ENCODE peak calls at places on chromosome 5, in six cellular contexts. V is GM13977, O is endothelial cell, X is HCT116, T is mucosa of descending colon, R is RWPE1. Q is an unnamed sample.

GRCh38 chr5:13412040-13412595 is 532.4 kb downstream of the DNAH5 start:
- DNase-seq in V (no peak), O (no peak), X (no peak), T (no peak), R (no peak), Q (peak; percentile 3)

GRCh38 chr5:59759600-59760357 is 133.7 kb downstream of the PDE4D start:
- DNase-seq in V (no peak), O (no peak), X (no peak), T (no peak), R (no peak), Q (peak; percentile 63)

GRCh38 chr5:83925321-83925877 is 204.7 kb upstream of the HAPLN1 start:
- DNase-seq in V (no peak), O (no peak), X (peak; percentile 4), T (no peak), R (no peak), Q (no peak)

GRCh38 chr5:84017704-84018240 is 297.1 kb upstream of the HAPLN1 start:
- DNase-seq in V (no peak), O (no peak), X (no peak), T (no peak), R (no peak), Q (no peak)

GRCh38 chr5:154220625-154221024 is 30.1 kb downstream of the GALNT10 start:
- DNase-seq in V (no peak), O (no peak), X (peak; percentile 51), T (no peak), R (peak; percentile 36), Q (peak; percentile 43)

GRCh38 chr5:100900796-100901731 is 2.0 kb downstream of the ST8SIA4 start:
- DNase-seq in V (peak; percentile 70), O (peak; percentile 74), X (no peak), T (peak; percentile 73), R (peak; percentile 47), Q (no peak)

GRCh38 chr5:60505373-60505772 is 194.6 kb downstream of the DEPDC1B start:
- DNase-seq in V (no peak), O (no peak), X (no peak), T (no peak), R (no peak), Q (no peak)

GRCh38 chr5:146794326-146795029 is 84.1 kb downstream of the PPP2R2B start:
- DNase-seq in V (no peak), O (no peak), X (no peak), T (no peak), R (peak; percentile 11), Q (no peak)

GRCh38 chr5:40204157-40204556 is 475.6 kb upstream of the PTGER4 start:
- DNase-seq in V (no peak), O (no peak), X (no peak), T (no peak), R (no peak), Q (no peak)

GRCh38 chr5:181217805-181218065 is 5.3 kb upstream of the TRIM41 start:
- DNase-seq in V (no peak), O (no peak), X (no peak), T (peak; percentile 62), R (no peak), Q (peak; percentile 70)

GRCh38 chr5:181215997-181216982 is 6.8 kb upstream of the TRIM41 start:
- DNase-seq in V (no peak), O (no peak), X (no peak), T (no peak), R (no peak), Q (no peak)

GRCh38 chr5:181219262-181220177 is 3.6 kb upstream of the TRIM41 start:
- DNase-seq in V (no peak), O (no peak), X (no peak), T (no peak), R (no peak), Q (no peak)

GRCh38 chr5:181218795-181219124 is 4.3 kb upstream of the TRIM41 start:
- DNase-seq in V (no peak), O (no peak), X (no peak), T (no peak), R (no peak), Q (no peak)

DNA sequence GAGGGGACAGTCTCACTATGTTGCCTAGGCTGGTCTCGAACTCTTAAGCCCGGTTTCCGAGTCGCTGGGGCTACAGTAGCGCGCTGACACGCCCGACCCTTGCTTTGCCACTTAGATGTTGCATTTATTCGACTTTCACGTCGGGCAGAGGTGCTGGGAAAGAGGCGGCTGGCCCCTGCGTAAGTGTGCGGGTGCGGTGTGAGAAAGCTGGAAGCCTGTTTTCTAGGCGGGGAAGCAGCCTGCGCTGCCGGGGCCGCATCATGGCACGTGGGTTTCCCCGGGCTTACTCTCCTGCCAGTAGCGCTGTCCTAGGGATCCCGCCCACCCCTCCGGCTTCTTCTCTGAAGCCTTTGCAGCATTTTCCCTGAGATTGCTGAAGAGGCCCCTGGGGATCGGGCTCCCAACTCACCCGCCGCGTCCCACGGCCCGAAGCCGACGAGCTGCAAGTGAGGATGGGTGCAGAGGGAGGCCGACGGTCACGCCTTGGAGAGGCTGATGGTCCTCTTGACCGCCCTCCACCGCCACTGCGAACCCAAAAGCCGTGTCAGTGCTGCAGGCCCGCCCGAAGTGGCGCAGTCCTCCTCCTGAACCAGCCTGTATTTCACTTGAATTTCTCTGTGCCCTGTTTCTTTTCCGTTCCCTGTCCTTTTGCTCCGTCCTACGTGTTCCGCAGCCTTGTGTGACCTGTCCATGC is 5.8 kb upstream of the TRIM41 start:
- DNase-seq in V (no peak), O (peak; percentile 54), X (no peak), T (peak; percentile 66), R (peak; percentile 68), Q (peak; percentile 67)
- TF ChIP-seq CTCF in V (peak; percentile 15), O (no peak), X (no peak), T (no peak), R (no peak), Q (no peak)

GRCh38 chr5:34007675-34008600 is at the start of gene AMACR:
- DNase-seq in V (peak; percentile 96), O (peak; percentile 92), X (peak; percentile 71), T (peak; percentile 97), R (peak; percentile 95), Q (peak; percentile 93)
- TF ChIP-seq CTCF in V (no peak), O (no peak), X (no peak), T (no peak), R (no peak), Q (no peak)

GRCh38 chr5:140345919-140346347 is 470 bp downstream of the HBEGF start:
- DNase-seq in V (no peak), O (peak; percentile 62), X (no peak), T (peak; percentile 76), R (peak; percentile 62), Q (peak; percentile 77)
- TF ChIP-seq CTCF in V (peak; percentile 32), O (no peak), X (no peak), T (no peak), R (peak; percentile 40), Q (peak; percentile 61)

DNA sequence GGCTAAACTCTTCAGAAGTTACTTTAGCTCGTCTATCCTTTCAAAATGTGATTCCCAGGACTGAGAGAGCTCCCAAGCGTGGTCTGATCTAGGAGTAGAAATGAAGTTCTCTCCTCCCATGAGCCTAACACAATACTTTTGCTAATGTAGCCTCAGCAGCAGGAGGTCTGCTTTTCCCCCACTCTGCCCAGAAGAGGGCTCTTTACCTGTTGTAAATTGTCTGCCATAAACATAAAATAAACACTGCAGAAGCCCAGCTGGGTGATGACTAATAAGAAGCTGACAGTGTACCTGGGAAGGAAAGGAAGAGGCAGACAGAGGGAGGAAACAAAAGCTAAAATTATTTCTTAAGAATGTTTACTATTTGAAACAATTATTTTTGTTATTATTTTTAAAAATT is 15.4 kb downstream of the SLC36A3 start:
- DNase-seq in V (peak; percentile 23), O (no peak), X (peak; percentile 41), T (no peak), R (peak; percentile 83), Q (peak; percentile 49)
- TF ChIP-seq CTCF in V (peak; percentile 39), O (no peak), X (peak; percentile 65), T (no peak), R (no peak), Q (no peak)

Q was measured in Calu3.